ENCODE peak calls at places on chromosome 14, in four cellular contexts. E, O, C and Q are unnamed samples.

GRCh38 chr14:58476320-58476719 is 48.8 kb downstream of the KIAA0586 start:
- DNase-seq in O (no peak), E (no peak), C (no peak), Q (no peak)

GRCh38 chr14:89941830-89942377 is 12.6 kb downstream of the EFCAB11 start:
- DNase-seq in O (no peak), E (no peak), C (no peak), Q (no peak)

GRCh38 chr14:106185837-106186233 is 659.5 kb downstream of the TMEM121 start:
- DNase-seq in C (no peak), O (no peak), E (no peak), Q (no peak)

GRCh38 chr14:100698066-100698465 is 28.6 kb upstream of the DLK1 start:
- DNase-seq in C (no peak), O (no peak), E (no peak), Q (no peak)

GRCh38 chr14:89160437-89160836 is 256.6 kb downstream of the FOXN3 start:
- DNase-seq in O (no peak), C (no peak), E (no peak), Q (no peak)

GRCh38 chr14:60064491-60065072 is 27.1 kb upstream of the PCNX4 start:
- DNase-seq in C (peak; percentile 3), E (no peak), O (peak; percentile 10), Q (peak; percentile 32)

GRCh38 chr14:67524152-67524963 is 8.7 kb upstream of the PLEKHH1 start:
- DNase-seq in C (no peak), O (no peak), E (no peak), Q (no peak)

GRCh38 chr14:50058112-50058511 is 58.3 kb downstream of the VCPKMT start:
- DNase-seq in C (no peak), E (no peak), O (no peak), Q (no peak)

GRCh38 chr14:97946291-97946690 is 1149.1 kb downstream of the VRK1 start:
- DNase-seq in C (no peak), O (no peak), E (no peak), Q (no peak)

GRCh38 chr14:74866708-74867389 is 9.1 kb downstream of the PROX2 start:
- DNase-seq in E (no peak), O (no peak), C (no peak), Q (no peak)